ENCODE peak calls at places on chromosomes 3 and 15, in nine cellular contexts. E is heart right ventricle; Y is CD4-positive, alpha-beta T cell; L is aorta; G is astrocyte; O is Peyer's patch; W is right cardiac atrium; B is cardiac muscle cell; S is IMR-90. D is an unnamed sample.

GRCh38 chr3:109923431-109923830 is 586.1 kb upstream of the DPPA4 start:
- DNase-seq in E (no peak), Y (no peak), L (no peak), G (no peak), O (no peak), W (no peak), B (no peak), S (no peak), D (no peak)

GRCh38 chr3:146160233-146160963 is 586 bp downstream of the PLOD2 start:
- DNase-seq in E (peak; percentile 21), Y (no peak), L (peak; percentile 67), G (peak; percentile 81), O (peak; percentile 58), W (peak; percentile 67), B (peak; percentile 84), S (peak; percentile 79), D (peak; percentile 82)

GRCh38 chr3:13095408-13095861 is 22.2 kb upstream of the IQSEC1 start:
- DNase-seq in E (no peak), Y (no peak), L (no peak), G (no peak), O (no peak), W (peak; percentile 31), B (no peak), S (no peak), D (no peak)

GRCh38 chr3:47250309-47251060 is 32.1 kb downstream of the KIF9 start:
- DNase-seq in E (peak; percentile 34), Y (no peak), L (peak; percentile 58), G (no peak), O (no peak), W (peak; percentile 26), B (peak; percentile 71), S (peak; percentile 23), D (peak; percentile 25)

GRCh38 chr3:182234881-182235280 is 523.2 kb downstream of the SOX2 start:
- DNase-seq in E (no peak), Y (no peak), L (no peak), G (peak; percentile 33), O (no peak), W (no peak), B (no peak), S (no peak), D (no peak)

GRCh38 chr3:2623463-2623862 is 486.7 kb downstream of the IL5RA start:
- DNase-seq in E (no peak), Y (no peak), L (no peak), G (no peak), O (no peak), W (no peak), B (no peak), S (peak; percentile 9), D (no peak)

GRCh38 chr15:39455502-39455991 is 125.3 kb upstream of the THBS1 start:
- DNase-seq in E (no peak), Y (no peak), L (no peak), G (peak; percentile 74), O (no peak), W (no peak), B (no peak), S (peak; percentile 90), D (no peak)

GRCh38 chr15:40857601-40858351 is 13.9 kb downstream of the SPINT1 start:
- DNase-seq in E (peak; percentile 73), Y (peak; percentile 63), L (peak; percentile 80), G (no peak), O (peak; percentile 89), W (peak; percentile 57), B (peak; percentile 76), S (peak; percentile 48), D (peak; percentile 77)

GRCh38 chr3:4904801-4905695 is 74.2 kb upstream of the BHLHE40 start:
- DNase-seq in E (no peak), Y (no peak), L (no peak), G (peak; percentile 29), O (no peak), W (no peak), B (no peak), S (peak; percentile 24), D (no peak)

GRCh38 chr3:171783086-171783485 is 27.2 kb downstream of the PLD1 start:
- DNase-seq in E (no peak), Y (no peak), L (no peak), G (peak; percentile 83), O (no peak), W (no peak), B (no peak), S (peak; percentile 45), D (no peak)

GRCh38 chr3:58052373-58053273 is 44.4 kb downstream of the FLNB start:
- DNase-seq in E (peak; percentile 62), Y (no peak), L (peak; percentile 92), G (peak; percentile 98), O (peak; percentile 65), W (peak; percentile 90), B (no peak), S (peak; percentile 99), D (peak; percentile 52)

GRCh38 chr3:50251220-50251619 is 15.2 kb downstream of the GNAI2 start:
- DNase-seq in E (no peak), Y (no peak), L (no peak), G (peak; percentile 93), O (peak; percentile 68), W (no peak), B (no peak), S (peak; percentile 94), D (no peak)

GRCh38 chr3:124770341-124771082 is 40.3 kb downstream of the UMPS start:
- DNase-seq in E (peak; percentile 77), Y (no peak), L (peak; percentile 81), G (no peak), O (no peak), W (peak; percentile 66), B (peak; percentile 91), S (no peak), D (no peak)

GRCh38 chr3:138186803-138187295 is 252 bp upstream of the ARMC8 start:
- DNase-seq in E (peak; percentile 91), Y (peak; percentile 86), L (peak; percentile 92), G (peak; percentile 61), O (peak; percentile 93), W (peak; percentile 93), B (peak; percentile 94), S (peak; percentile 83), D (peak; percentile 93)

GRCh38 chr3:167729591-167729990 is 5.1 kb downstream of the PDCD10 start:
- DNase-seq in E (no peak), Y (no peak), L (no peak), G (no peak), O (no peak), W (no peak), B (no peak), S (no peak), D (no peak)

GRCh38 chr3:155334897-155335883 is 41.7 kb upstream of the STRIT1 start:
- DNase-seq in E (no peak), Y (no peak), L (no peak), G (no peak), O (no peak), W (no peak), B (no peak), S (no peak), D (no peak)

GRCh38 chr15:73986055-73986775 is 5.9 kb downstream of the STOML1 start:
- DNase-seq in E (no peak), Y (no peak), L (no peak), G (no peak), O (no peak), W (no peak), B (no peak), S (no peak), D (no peak)

GRCh38 chr15:76335851-76336253 is 721 bp upstream of the ISL2 start:
- DNase-seq in E (no peak), Y (no peak), L (no peak), G (no peak), O (no peak), W (no peak), B (no peak), S (no peak), D (no peak)
- H3K27me3 ChIP-seq in E (peaks cover 81% of the 10 kb centered on the region), Y (peaks cover 85% of the 10 kb centered on the region), L (no peaks in the 10 kb centered on the region), G (peaks cover 77% of the 10 kb centered on the region), O (no peaks in the 10 kb centered on the region), W (no peaks in the 10 kb centered on the region), B (peaks cover 86% of the 10 kb centered on the region), S (peaks cover 21% of the 10 kb centered on the region), D (peaks cover 20% of the 10 kb centered on the region)

DNA sequence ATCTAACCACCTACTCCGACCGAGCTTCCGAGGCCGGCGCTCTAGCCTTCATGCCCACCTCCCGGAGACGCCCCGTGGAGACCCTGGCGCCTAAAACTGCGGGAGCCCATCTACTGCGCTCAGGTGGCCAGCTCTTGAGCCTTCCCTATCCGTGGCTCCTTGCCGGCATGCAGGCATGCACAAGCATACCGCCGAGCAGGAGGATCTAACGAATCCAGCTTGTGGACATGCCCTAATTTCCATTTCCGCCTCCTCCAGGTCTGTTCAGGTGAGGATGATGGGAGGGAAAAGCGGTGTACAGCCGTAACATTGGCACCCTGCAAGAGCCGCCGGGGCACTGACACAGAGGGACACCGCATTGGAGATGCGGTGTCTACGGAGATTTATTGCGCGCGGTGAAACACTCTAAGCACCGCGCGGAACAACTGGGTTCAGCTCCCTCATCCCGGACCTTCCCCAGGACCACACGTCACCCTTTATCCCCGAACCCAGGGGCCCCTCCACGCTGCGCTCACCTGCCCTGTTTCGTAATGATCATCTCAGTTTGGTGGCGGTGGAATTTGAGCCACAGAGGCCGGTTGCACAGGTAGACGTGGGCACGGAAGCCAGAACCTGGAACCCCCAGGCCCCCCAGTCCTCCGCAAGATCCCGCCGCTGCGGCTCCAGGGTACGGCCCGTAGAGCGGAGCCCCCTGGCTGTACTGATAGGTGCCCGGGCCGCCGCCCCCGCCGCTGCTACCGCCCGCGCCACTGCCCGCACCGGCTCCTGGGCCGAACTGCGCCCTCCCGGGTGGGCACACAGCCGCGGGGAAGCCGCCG is 1.0 kb downstream of the EOMES start:
- DNase-seq in E (no peak), Y (no peak), L (no peak), G (no peak), O (no peak), W (no peak), B (peak; percentile 28), S (no peak), D (no peak)
- H3K27me3 ChIP-seq in E (peaks cover 86% of the 10 kb centered on the region), Y (peaks cover 64% of the 10 kb centered on the region), L (peaks cover 2% of the 10 kb centered on the region), G (peaks cover 95% of the 10 kb centered on the region), O (no peaks in the 10 kb centered on the region), W (peaks cover 2% of the 10 kb centered on the region), B (peaks cover 100% of the 10 kb centered on the region), S (peaks cover 90% of the 10 kb centered on the region), D (peaks cover 16% of the 10 kb centered on the region)

DNA sequence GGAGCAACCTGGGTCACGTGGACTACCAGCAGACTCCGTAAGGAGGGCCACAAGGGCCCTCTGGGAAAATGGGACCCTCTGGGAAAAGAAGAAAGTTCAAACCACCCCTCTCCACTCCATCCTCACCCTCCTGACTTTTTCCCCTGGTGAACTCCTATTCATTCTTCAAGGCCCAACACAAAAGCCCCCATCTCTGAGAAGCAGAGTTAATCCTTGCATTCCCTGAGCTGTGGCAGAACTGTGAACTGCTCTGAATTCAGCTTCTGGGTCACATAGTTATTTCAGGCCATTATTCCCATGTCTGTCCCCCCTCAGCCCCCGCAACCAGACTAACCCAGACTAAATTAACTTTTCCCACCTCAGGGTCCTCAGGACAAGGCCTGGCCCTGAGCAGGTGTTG is 21.6 kb upstream of the TRH start:
- DNase-seq in E (no peak), Y (no peak), L (no peak), G (no peak), O (no peak), W (no peak), B (no peak), S (no peak), D (no peak)
- H3K27me3 ChIP-seq in E (no peaks in the 10 kb centered on the region), Y (peaks cover 4% of the 10 kb centered on the region), L (no peaks in the 10 kb centered on the region), G (peaks cover 10% of the 10 kb centered on the region), O (no peaks in the 10 kb centered on the region), W (no peaks in the 10 kb centered on the region), B (peaks cover 4% of the 10 kb centered on the region), S (peaks cover 66% of the 10 kb centered on the region), D (no peaks in the 10 kb centered on the region)

DNA sequence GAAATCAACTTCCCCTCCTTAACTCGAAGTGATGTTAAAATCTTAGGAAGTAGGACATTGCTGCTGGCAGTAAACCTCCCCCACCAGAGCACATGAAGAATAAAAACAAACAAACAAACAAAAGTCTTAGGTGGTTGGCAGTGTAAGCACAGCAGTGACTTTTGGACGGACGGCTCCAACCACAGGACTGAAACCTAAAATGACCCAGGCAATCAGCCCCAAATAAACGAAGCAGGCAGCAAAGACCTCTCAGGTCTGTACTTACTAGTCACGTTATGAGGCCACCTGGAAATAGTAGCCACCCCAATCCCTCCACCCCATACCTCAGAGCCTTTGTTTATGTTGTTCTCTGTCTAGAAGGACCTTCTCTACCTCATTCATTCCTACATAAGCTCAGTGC is 33.5 kb upstream of the HES1 start:
- DNase-seq in E (no peak), Y (no peak), L (no peak), G (no peak), O (no peak), W (no peak), B (no peak), S (no peak), D (no peak)
- H3K27me3 ChIP-seq in E (no peaks in the 10 kb centered on the region), Y (peaks cover 11% of the 10 kb centered on the region), L (no peaks in the 10 kb centered on the region), G (peaks cover 80% of the 10 kb centered on the region), O (no peaks in the 10 kb centered on the region), W (no peaks in the 10 kb centered on the region), B (no peaks in the 10 kb centered on the region), S (peaks cover 85% of the 10 kb centered on the region), D (no peaks in the 10 kb centered on the region)

D was measured in pancreas.